ENCODE peak calls at places on chromosomes 4 and X, in nine cellular contexts. One of them, this sample, is unnamed.

GRCh38 chr4:108141213-108142045 is 27.3 kb downstream of the LEF1 start:
- DNase-seq in suprapubic skin: no peak
- DNase-seq in right lobe of liver: no peak
- DNase-seq in ovary: no peak
- DNase-seq in transverse colon: no peak
- DNase-seq in IMR-90: no peak
- DNase-seq in tibial nerve: no peak
- DNase-seq in body of pancreas: no peak
- DNase-seq in GM12892: no peak
- DNase-seq in this sample: no peak

GRCh38 chr4:1211951-1212545 is 36.9 kb downstream of the CTBP1 start:
- DNase-seq in suprapubic skin: no peak
- DNase-seq in right lobe of liver: peak
- DNase-seq in ovary: peak
- DNase-seq in transverse colon: no peak
- DNase-seq in IMR-90: no peak
- DNase-seq in tibial nerve: no peak
- DNase-seq in body of pancreas: peak
- DNase-seq in GM12892: no peak
- DNase-seq in this sample: peak

GRCh38 chrX:137587151-137587550 is 21.2 kb downstream of the ZIC3 start:
- DNase-seq in suprapubic skin: no peak
- DNase-seq in right lobe of liver: no peak
- DNase-seq in ovary: no peak
- DNase-seq in transverse colon: no peak
- DNase-seq in IMR-90: no peak
- DNase-seq in tibial nerve: no peak
- DNase-seq in body of pancreas: no peak
- DNase-seq in GM12892: no peak
- DNase-seq in this sample: no peak

GRCh38 chrX:111090458-111090857 is 5.5 kb upstream of the PAK3 start:
- DNase-seq in suprapubic skin: no peak
- DNase-seq in right lobe of liver: no peak
- DNase-seq in ovary: no peak
- DNase-seq in transverse colon: no peak
- DNase-seq in IMR-90: no peak
- DNase-seq in tibial nerve: no peak
- DNase-seq in body of pancreas: peak
- DNase-seq in GM12892: no peak
- DNase-seq in this sample: no peak

GRCh38 chr4:75672461-75673026 is 667 bp downstream of the G3BP2 start:
- DNase-seq in suprapubic skin: peak
- DNase-seq in right lobe of liver: peak
- DNase-seq in ovary: peak
- DNase-seq in transverse colon: peak
- DNase-seq in IMR-90: peak
- DNase-seq in tibial nerve: peak
- DNase-seq in body of pancreas: peak
- DNase-seq in GM12892: peak
- DNase-seq in this sample: peak

GRCh38 chr4:61431131-61431530 is 231.0 kb downstream of the ADGRL3 start:
- DNase-seq in suprapubic skin: no peak
- DNase-seq in right lobe of liver: no peak
- DNase-seq in ovary: no peak
- DNase-seq in transverse colon: no peak
- DNase-seq in IMR-90: no peak
- DNase-seq in tibial nerve: no peak
- DNase-seq in body of pancreas: no peak
- DNase-seq in GM12892: no peak
- DNase-seq in this sample: no peak

GRCh38 chr4:76293705-76294274 is 12.7 kb upstream of the STBD1 start:
- DNase-seq in suprapubic skin: no peak
- DNase-seq in right lobe of liver: no peak
- DNase-seq in ovary: no peak
- DNase-seq in transverse colon: no peak
- DNase-seq in IMR-90: no peak
- DNase-seq in tibial nerve: no peak
- DNase-seq in body of pancreas: no peak
- DNase-seq in GM12892: no peak
- DNase-seq in this sample: no peak

GRCh38 chr4:75655562-75655961 is 17.6 kb downstream of the G3BP2 start:
- DNase-seq in suprapubic skin: no peak
- DNase-seq in right lobe of liver: no peak
- DNase-seq in ovary: no peak
- DNase-seq in transverse colon: no peak
- DNase-seq in IMR-90: no peak
- DNase-seq in tibial nerve: no peak
- DNase-seq in body of pancreas: no peak
- DNase-seq in GM12892: no peak
- DNase-seq in this sample: no peak

DNA sequence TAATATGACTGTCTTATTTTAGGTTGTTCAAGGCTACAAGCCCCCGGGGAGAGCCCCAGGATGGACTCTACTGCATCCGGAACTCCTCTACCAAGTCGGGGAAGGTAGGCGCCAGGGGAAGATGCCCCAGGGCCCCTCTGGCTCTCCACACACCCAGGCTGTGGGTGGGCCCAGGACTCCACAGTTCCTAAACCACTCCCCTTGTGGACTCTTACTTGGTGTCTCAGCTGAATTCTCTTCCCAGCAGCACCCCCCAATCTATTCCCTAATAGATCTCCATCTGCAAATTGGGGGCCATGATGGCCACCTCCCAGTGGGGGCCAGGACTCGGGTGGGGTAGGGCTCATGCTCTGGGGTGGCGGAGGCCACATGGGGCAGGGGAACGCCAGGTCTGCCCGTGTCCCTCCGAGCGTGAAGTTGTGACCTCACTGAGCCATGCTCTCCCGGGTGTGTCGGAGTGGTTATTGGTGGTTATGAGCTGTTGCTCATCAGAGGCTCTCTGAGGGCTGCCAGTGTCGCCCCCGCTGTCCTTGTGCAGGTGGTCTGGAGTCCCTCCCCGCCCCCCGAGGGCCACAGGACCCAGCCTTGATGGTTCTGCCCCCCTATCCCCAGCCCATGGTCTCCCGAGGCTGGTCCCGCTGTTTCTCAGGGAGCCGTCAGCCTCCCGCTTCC is 11.2 kb upstream of the ADD1 start:
- DNase-seq in suprapubic skin: peak
- DNase-seq in right lobe of liver: no peak
- DNase-seq in ovary: peak
- DNase-seq in transverse colon: peak
- DNase-seq in IMR-90: no peak
- DNase-seq in tibial nerve: peak
- DNase-seq in body of pancreas: peak
- DNase-seq in GM12892: peak
- DNase-seq in this sample: peak
- TF ChIP-seq POLR2A in suprapubic skin: no peak
- TF ChIP-seq POLR2A in right lobe of liver: no peak
- TF ChIP-seq POLR2A in ovary: no peak
- TF ChIP-seq POLR2A in transverse colon: no peak
- TF ChIP-seq POLR2A in IMR-90: no peak
- TF ChIP-seq POLR2A in tibial nerve: no peak
- TF ChIP-seq POLR2A in body of pancreas: no peak
- TF ChIP-seq POLR2A in GM12892: no peak
- TF ChIP-seq POLR2A in this sample: no peak

GRCh38 chrX:12954981-12955380 is 19.9 kb upstream of the TMSB4X start:
- DNase-seq in suprapubic skin: no peak
- DNase-seq in right lobe of liver: no peak
- DNase-seq in ovary: no peak
- DNase-seq in transverse colon: no peak
- DNase-seq in IMR-90: no peak
- DNase-seq in tibial nerve: no peak
- DNase-seq in body of pancreas: no peak
- DNase-seq in GM12892: no peak
- DNase-seq in this sample: no peak

GRCh38 chrX:12958059-12958458 is 16.9 kb upstream of the TMSB4X start:
- DNase-seq in suprapubic skin: no peak
- DNase-seq in right lobe of liver: no peak
- DNase-seq in ovary: no peak
- DNase-seq in transverse colon: no peak
- DNase-seq in IMR-90: no peak
- DNase-seq in tibial nerve: no peak
- DNase-seq in body of pancreas: no peak
- DNase-seq in GM12892: no peak
- DNase-seq in this sample: no peak

GRCh38 chrX:12956704-12957541 is 18.0 kb upstream of the TMSB4X start:
- DNase-seq in suprapubic skin: no peak
- DNase-seq in right lobe of liver: no peak
- DNase-seq in ovary: no peak
- DNase-seq in transverse colon: no peak
- DNase-seq in IMR-90: peak
- DNase-seq in tibial nerve: no peak
- DNase-seq in body of pancreas: peak
- DNase-seq in GM12892: peak
- DNase-seq in this sample: no peak

GRCh38 chrX:12954376-12954775 is 20.5 kb upstream of the TMSB4X start:
- DNase-seq in suprapubic skin: no peak
- DNase-seq in right lobe of liver: no peak
- DNase-seq in ovary: no peak
- DNase-seq in transverse colon: no peak
- DNase-seq in IMR-90: no peak
- DNase-seq in tibial nerve: no peak
- DNase-seq in body of pancreas: no peak
- DNase-seq in GM12892: no peak
- DNase-seq in this sample: no peak

DNA sequence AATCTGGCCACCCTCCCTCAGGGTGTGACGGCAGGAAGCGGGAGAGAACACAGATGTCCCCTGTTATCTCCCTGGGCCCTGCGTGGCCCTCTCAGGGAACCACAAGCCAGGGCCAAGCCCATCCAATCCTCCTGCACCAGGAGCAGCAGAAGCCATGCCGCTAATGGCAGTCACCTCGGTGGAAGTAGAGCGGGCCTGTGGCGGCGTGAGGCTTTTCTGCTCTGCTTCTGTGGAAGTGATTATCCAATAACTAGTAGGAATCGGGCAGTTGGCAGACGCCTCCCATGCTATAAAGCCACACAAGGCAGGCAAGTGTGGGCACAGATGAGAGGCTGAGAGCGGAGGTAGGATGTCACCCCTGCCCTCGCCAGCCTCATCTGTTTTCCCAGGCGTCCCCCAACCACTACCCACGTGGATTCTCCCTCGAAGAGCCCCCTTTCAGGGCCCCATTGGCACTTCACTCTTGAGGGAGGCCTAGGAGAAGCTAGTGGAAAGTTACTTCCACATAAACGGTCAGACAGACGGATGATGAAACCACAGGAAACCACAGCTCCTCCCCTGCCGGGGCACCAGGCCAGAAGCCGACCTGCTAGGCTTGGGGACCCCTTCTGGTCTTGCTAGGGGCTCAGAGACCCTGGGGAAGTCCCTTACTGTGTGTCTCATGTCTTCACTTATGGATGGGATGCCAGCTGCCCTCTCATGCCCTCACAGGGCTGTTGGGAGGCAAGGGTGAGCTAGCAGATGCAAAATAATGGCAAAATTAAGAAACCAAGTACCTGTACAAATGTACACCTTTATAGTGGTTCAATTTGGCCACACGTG is 18.8 kb upstream of the TMSB4X start:
- DNase-seq in suprapubic skin: no peak
- DNase-seq in right lobe of liver: peak
- DNase-seq in ovary: no peak
- DNase-seq in transverse colon: peak
- DNase-seq in IMR-90: peak
- DNase-seq in tibial nerve: no peak
- DNase-seq in body of pancreas: peak
- DNase-seq in GM12892: no peak
- DNase-seq in this sample: no peak
- TF ChIP-seq POLR2A in suprapubic skin: no peak
- TF ChIP-seq POLR2A in right lobe of liver: no peak
- TF ChIP-seq POLR2A in ovary: no peak
- TF ChIP-seq POLR2A in transverse colon: no peak
- TF ChIP-seq POLR2A in IMR-90: no peak
- TF ChIP-seq POLR2A in tibial nerve: no peak
- TF ChIP-seq POLR2A in body of pancreas: no peak
- TF ChIP-seq POLR2A in GM12892: peak
- TF ChIP-seq POLR2A in this sample: no peak

DNA sequence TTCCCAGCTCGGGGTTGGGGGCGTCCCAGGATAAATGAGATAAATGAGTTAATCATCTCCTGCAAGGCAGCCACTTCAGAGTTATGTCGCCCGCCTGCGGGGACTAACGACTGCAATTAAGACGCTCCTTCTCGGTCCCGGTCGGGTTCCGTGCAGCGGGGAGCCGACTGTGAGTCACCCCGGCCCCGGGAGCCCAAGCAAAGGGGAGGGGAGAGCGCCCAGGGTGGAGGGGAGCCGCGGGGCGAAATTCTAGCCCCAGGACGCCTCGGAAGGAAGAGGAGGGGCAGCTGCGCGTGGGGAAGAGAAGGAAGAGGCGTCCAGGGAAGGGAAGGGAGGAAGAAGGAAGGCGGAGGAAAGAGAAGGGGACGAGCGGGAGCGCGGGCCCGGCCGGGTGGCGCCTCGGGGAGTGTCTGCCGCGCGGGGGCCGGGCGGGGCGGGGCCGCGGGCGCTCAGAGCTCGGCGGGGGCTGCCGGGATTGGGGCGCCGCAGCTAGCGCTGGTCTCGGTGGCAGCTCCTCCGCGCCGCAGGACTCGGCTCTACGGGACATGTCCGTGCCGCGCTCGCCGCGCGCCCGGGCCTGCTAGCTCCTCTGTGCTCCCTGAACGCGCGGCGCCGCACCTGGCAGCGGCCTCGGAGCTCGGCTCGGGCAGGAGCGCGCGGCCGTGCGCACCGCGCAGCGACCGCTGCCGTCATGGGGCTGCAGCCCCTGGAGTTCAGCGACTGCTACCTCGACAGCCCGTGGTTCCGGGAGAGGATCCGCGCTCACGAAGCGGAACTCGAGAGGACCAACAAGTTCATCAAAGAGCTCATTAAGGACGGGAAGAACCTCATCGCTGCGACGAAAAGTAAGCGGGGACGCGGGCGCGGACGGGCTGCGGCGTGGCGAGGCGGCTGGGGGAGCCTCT is at the start of gene ARHGAP10:
- DNase-seq in suprapubic skin: peak
- DNase-seq in right lobe of liver: peak
- DNase-seq in ovary: peak
- DNase-seq in transverse colon: peak
- DNase-seq in IMR-90: peak
- DNase-seq in tibial nerve: peak
- DNase-seq in body of pancreas: peak
- DNase-seq in GM12892: peak
- DNase-seq in this sample: peak
- TF ChIP-seq POLR2A in suprapubic skin: no peak
- TF ChIP-seq POLR2A in right lobe of liver: peak
- TF ChIP-seq POLR2A in ovary: peak
- TF ChIP-seq POLR2A in transverse colon: no peak
- TF ChIP-seq POLR2A in IMR-90: peak
- TF ChIP-seq POLR2A in tibial nerve: no peak
- TF ChIP-seq POLR2A in body of pancreas: peak
- TF ChIP-seq POLR2A in GM12892: peak
- TF ChIP-seq POLR2A in this sample: no peak

DNA sequence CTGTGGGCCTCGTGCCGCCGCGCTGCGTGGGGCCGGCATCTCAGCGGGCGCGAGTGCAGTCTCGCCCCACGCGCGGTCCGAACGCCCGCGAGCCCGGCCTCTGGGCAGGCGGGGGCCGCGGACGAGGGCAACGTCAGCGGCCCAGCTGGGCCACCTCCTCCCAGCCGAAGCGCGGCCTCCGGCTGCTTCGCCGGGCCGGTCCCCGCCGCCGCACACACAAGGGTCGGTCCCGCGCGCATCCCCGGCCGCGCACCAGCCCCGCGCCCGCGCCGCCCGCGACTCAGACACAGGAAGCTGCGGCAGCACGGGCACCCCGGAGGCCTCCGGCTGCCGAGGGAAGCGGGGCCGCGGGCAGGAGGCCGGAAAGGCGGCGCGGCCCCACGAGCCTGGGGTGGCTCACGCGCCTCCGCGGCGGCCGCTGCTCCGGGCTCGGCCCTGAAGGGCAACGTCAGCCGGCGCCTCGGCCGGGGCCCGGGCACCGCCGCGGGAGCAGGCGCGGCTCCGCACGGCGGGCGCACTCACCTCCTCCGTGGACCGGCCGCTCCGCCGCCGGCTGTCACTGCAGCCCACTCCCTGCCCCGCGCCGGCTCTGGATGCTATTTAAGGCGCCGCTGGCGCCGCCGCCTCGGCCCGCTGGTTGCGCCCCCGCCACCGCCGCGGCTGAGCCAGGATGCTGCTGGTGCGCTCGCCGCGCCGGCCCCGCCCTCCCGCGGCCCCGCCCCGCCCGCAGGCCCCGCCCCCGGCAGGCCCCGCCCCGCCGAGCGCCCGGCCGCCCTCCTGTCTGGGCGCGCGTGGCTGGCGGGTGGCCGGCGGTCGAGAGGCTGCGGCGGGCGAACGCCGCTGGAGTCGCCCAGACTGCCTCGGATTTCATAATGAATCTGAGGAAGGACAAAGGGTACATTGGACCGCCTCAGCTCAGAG is at the start of gene ACSL1:
- DNase-seq in suprapubic skin: peak
- DNase-seq in right lobe of liver: peak
- DNase-seq in ovary: peak
- DNase-seq in transverse colon: peak
- DNase-seq in IMR-90: peak
- DNase-seq in tibial nerve: peak
- DNase-seq in body of pancreas: peak
- DNase-seq in GM12892: peak
- DNase-seq in this sample: peak
- TF ChIP-seq POLR2A in suprapubic skin: no peak
- TF ChIP-seq POLR2A in right lobe of liver: peak
- TF ChIP-seq POLR2A in ovary: no peak
- TF ChIP-seq POLR2A in transverse colon: peak
- TF ChIP-seq POLR2A in IMR-90: peak
- TF ChIP-seq POLR2A in tibial nerve: peak
- TF ChIP-seq POLR2A in body of pancreas: peak
- TF ChIP-seq POLR2A in GM12892: peak
- TF ChIP-seq POLR2A in this sample: no peak

This sample was measured in sigmoid colon.